ENCODE peak calls at places on chromosomes 3 and 15, in ten cellular contexts. One of them, this sample, is unnamed.

GRCh38 chr3:12705981-12706380 is 42.1 kb upstream of the RAF1 start:
- DNase-seq in left lung: no peak
- DNase-seq in activated T-helper 1 cell treated with anti-CD3 and anti-CD28 coated beads, Interleukin-12 subunit alpha, Interleukin-12 subunit beta, Interleukin-2, Interleukin-4 antibody, amounts not matched to agents 30 ng/mL and 10 ng/mL and 1 ng/mL, durations not matched to agents 14 hours and 24 hours and 36 hours: no peak
- DNase-seq in tibial nerve: no peak
- DNase-seq in HTR-8/SVneo: no peak
- DNase-seq in psoas muscle: no peak
- DNase-seq in KG1: no peak
- DNase-seq in NCI-H460: no peak
- DNase-seq in lower leg skin: no peak
- DNase-seq in pons: no peak
- DNase-seq in this sample: no peak

GRCh38 chr3:43706342-43706741 is 15.6 kb downstream of the ABHD5 start:
- DNase-seq in left lung: no peak
- DNase-seq in activated T-helper 1 cell treated with anti-CD3 and anti-CD28 coated beads, Interleukin-12 subunit alpha, Interleukin-12 subunit beta, Interleukin-2, Interleukin-4 antibody, amounts not matched to agents 30 ng/mL and 10 ng/mL and 1 ng/mL, durations not matched to agents 14 hours and 24 hours and 36 hours: no peak
- DNase-seq in tibial nerve: no peak
- DNase-seq in HTR-8/SVneo: no peak
- DNase-seq in psoas muscle: no peak
- DNase-seq in KG1: no peak
- DNase-seq in NCI-H460: no peak
- DNase-seq in lower leg skin: no peak
- DNase-seq in pons: no peak
- DNase-seq in this sample: no peak

GRCh38 chr3:61315874-61316273 is 64.6 kb upstream of the FHIT start:
- DNase-seq in left lung: no peak
- DNase-seq in activated T-helper 1 cell treated with anti-CD3 and anti-CD28 coated beads, Interleukin-12 subunit alpha, Interleukin-12 subunit beta, Interleukin-2, Interleukin-4 antibody, amounts not matched to agents 30 ng/mL and 10 ng/mL and 1 ng/mL, durations not matched to agents 14 hours and 24 hours and 36 hours: no peak
- DNase-seq in tibial nerve: no peak
- DNase-seq in HTR-8/SVneo: no peak
- DNase-seq in psoas muscle: no peak
- DNase-seq in KG1: no peak
- DNase-seq in NCI-H460: no peak
- DNase-seq in lower leg skin: no peak
- DNase-seq in pons: no peak
- DNase-seq in this sample: no peak

GRCh38 chr15:45023659-45024320 is 795 bp downstream of the SORD start:
- DNase-seq in left lung: no peak
- DNase-seq in activated T-helper 1 cell treated with anti-CD3 and anti-CD28 coated beads, Interleukin-12 subunit alpha, Interleukin-12 subunit beta, Interleukin-2, Interleukin-4 antibody, amounts not matched to agents 30 ng/mL and 10 ng/mL and 1 ng/mL, durations not matched to agents 14 hours and 24 hours and 36 hours: no peak
- DNase-seq in tibial nerve: no peak
- DNase-seq in HTR-8/SVneo: peak
- DNase-seq in psoas muscle: no peak
- DNase-seq in KG1: no peak
- DNase-seq in NCI-H460: peak
- DNase-seq in lower leg skin: no peak
- DNase-seq in pons: peak
- DNase-seq in this sample: no peak

GRCh38 chr15:67076147-67076843 is 10.9 kb downstream of the SMAD3 start:
- DNase-seq in left lung: no peak
- DNase-seq in activated T-helper 1 cell treated with anti-CD3 and anti-CD28 coated beads, Interleukin-12 subunit alpha, Interleukin-12 subunit beta, Interleukin-2, Interleukin-4 antibody, amounts not matched to agents 30 ng/mL and 10 ng/mL and 1 ng/mL, durations not matched to agents 14 hours and 24 hours and 36 hours: no peak
- DNase-seq in tibial nerve: no peak
- DNase-seq in HTR-8/SVneo: no peak
- DNase-seq in psoas muscle: peak
- DNase-seq in KG1: no peak
- DNase-seq in NCI-H460: peak
- DNase-seq in lower leg skin: no peak
- DNase-seq in pons: no peak
- DNase-seq in this sample: no peak

GRCh38 chr15:68204776-68205557 is at the start of gene CALML4:
- DNase-seq in left lung: peak
- DNase-seq in activated T-helper 1 cell treated with anti-CD3 and anti-CD28 coated beads, Interleukin-12 subunit alpha, Interleukin-12 subunit beta, Interleukin-2, Interleukin-4 antibody, amounts not matched to agents 30 ng/mL and 10 ng/mL and 1 ng/mL, durations not matched to agents 14 hours and 24 hours and 36 hours: no peak
- DNase-seq in tibial nerve: peak
- DNase-seq in HTR-8/SVneo: no peak
- DNase-seq in psoas muscle: peak
- DNase-seq in KG1: no peak
- DNase-seq in NCI-H460: no peak
- DNase-seq in lower leg skin: peak
- DNase-seq in pons: peak
- DNase-seq in this sample: no peak

GRCh38 chr3:16871915-16872842 is 12.6 kb upstream of the PLCL2 start:
- DNase-seq in left lung: no peak
- DNase-seq in activated T-helper 1 cell treated with anti-CD3 and anti-CD28 coated beads, Interleukin-12 subunit alpha, Interleukin-12 subunit beta, Interleukin-2, Interleukin-4 antibody, amounts not matched to agents 30 ng/mL and 10 ng/mL and 1 ng/mL, durations not matched to agents 14 hours and 24 hours and 36 hours: no peak
- DNase-seq in tibial nerve: no peak
- DNase-seq in HTR-8/SVneo: no peak
- DNase-seq in psoas muscle: no peak
- DNase-seq in KG1: no peak
- DNase-seq in NCI-H460: no peak
- DNase-seq in lower leg skin: no peak
- DNase-seq in pons: no peak
- DNase-seq in this sample: no peak

GRCh38 chr15:74958908-74959642 is 2.5 kb upstream of the RPP25 start:
- DNase-seq in left lung: no peak
- DNase-seq in activated T-helper 1 cell treated with anti-CD3 and anti-CD28 coated beads, Interleukin-12 subunit alpha, Interleukin-12 subunit beta, Interleukin-2, Interleukin-4 antibody, amounts not matched to agents 30 ng/mL and 10 ng/mL and 1 ng/mL, durations not matched to agents 14 hours and 24 hours and 36 hours: no peak
- DNase-seq in tibial nerve: no peak
- DNase-seq in HTR-8/SVneo: no peak
- DNase-seq in psoas muscle: no peak
- DNase-seq in KG1: no peak
- DNase-seq in NCI-H460: no peak
- DNase-seq in lower leg skin: no peak
- DNase-seq in pons: no peak
- DNase-seq in this sample: no peak

GRCh38 chr15:88375234-88375926 is 91.8 kb downstream of the MRPL46 start:
- DNase-seq in left lung: no peak
- DNase-seq in activated T-helper 1 cell treated with anti-CD3 and anti-CD28 coated beads, Interleukin-12 subunit alpha, Interleukin-12 subunit beta, Interleukin-2, Interleukin-4 antibody, amounts not matched to agents 30 ng/mL and 10 ng/mL and 1 ng/mL, durations not matched to agents 14 hours and 24 hours and 36 hours: no peak
- DNase-seq in tibial nerve: no peak
- DNase-seq in HTR-8/SVneo: peak
- DNase-seq in psoas muscle: no peak
- DNase-seq in KG1: no peak
- DNase-seq in NCI-H460: no peak
- DNase-seq in lower leg skin: no peak
- DNase-seq in pons: no peak
- DNase-seq in this sample: no peak

GRCh38 chr15:58934521-58934920 is 1.0 kb upstream of the SLTM start:
- DNase-seq in left lung: no peak
- DNase-seq in activated T-helper 1 cell treated with anti-CD3 and anti-CD28 coated beads, Interleukin-12 subunit alpha, Interleukin-12 subunit beta, Interleukin-2, Interleukin-4 antibody, amounts not matched to agents 30 ng/mL and 10 ng/mL and 1 ng/mL, durations not matched to agents 14 hours and 24 hours and 36 hours: no peak
- DNase-seq in tibial nerve: no peak
- DNase-seq in HTR-8/SVneo: no peak
- DNase-seq in psoas muscle: no peak
- DNase-seq in KG1: no peak
- DNase-seq in NCI-H460: no peak
- DNase-seq in lower leg skin: no peak
- DNase-seq in pons: peak
- DNase-seq in this sample: no peak

GRCh38 chr3:124115965-124116364 is 124.0 kb upstream of the ROPN1 start:
- DNase-seq in left lung: no peak
- DNase-seq in activated T-helper 1 cell treated with anti-CD3 and anti-CD28 coated beads, Interleukin-12 subunit alpha, Interleukin-12 subunit beta, Interleukin-2, Interleukin-4 antibody, amounts not matched to agents 30 ng/mL and 10 ng/mL and 1 ng/mL, durations not matched to agents 14 hours and 24 hours and 36 hours: no peak
- DNase-seq in tibial nerve: no peak
- DNase-seq in HTR-8/SVneo: no peak
- DNase-seq in psoas muscle: no peak
- DNase-seq in KG1: no peak
- DNase-seq in NCI-H460: no peak
- DNase-seq in lower leg skin: no peak
- DNase-seq in pons: no peak
- DNase-seq in this sample: no peak

GRCh38 chr3:76028816-76029215 is 243.5 kb upstream of the ZNF717 start:
- DNase-seq in left lung: no peak
- DNase-seq in activated T-helper 1 cell treated with anti-CD3 and anti-CD28 coated beads, Interleukin-12 subunit alpha, Interleukin-12 subunit beta, Interleukin-2, Interleukin-4 antibody, amounts not matched to agents 30 ng/mL and 10 ng/mL and 1 ng/mL, durations not matched to agents 14 hours and 24 hours and 36 hours: no peak
- DNase-seq in tibial nerve: no peak
- DNase-seq in HTR-8/SVneo: no peak
- DNase-seq in psoas muscle: no peak
- DNase-seq in KG1: no peak
- DNase-seq in NCI-H460: no peak
- DNase-seq in lower leg skin: no peak
- DNase-seq in pons: no peak
- DNase-seq in this sample: no peak

GRCh38 chr3:125357837-125358236 is 17.3 kb downstream of the ZNF148 start:
- DNase-seq in left lung: no peak
- DNase-seq in activated T-helper 1 cell treated with anti-CD3 and anti-CD28 coated beads, Interleukin-12 subunit alpha, Interleukin-12 subunit beta, Interleukin-2, Interleukin-4 antibody, amounts not matched to agents 30 ng/mL and 10 ng/mL and 1 ng/mL, durations not matched to agents 14 hours and 24 hours and 36 hours: no peak
- DNase-seq in tibial nerve: no peak
- DNase-seq in HTR-8/SVneo: no peak
- DNase-seq in psoas muscle: no peak
- DNase-seq in KG1: no peak
- DNase-seq in NCI-H460: no peak
- DNase-seq in lower leg skin: no peak
- DNase-seq in pons: no peak
- DNase-seq in this sample: no peak

GRCh38 chr3:138323971-138324370 is 5.7 kb downstream of the NME9 start:
- DNase-seq in left lung: no peak
- DNase-seq in activated T-helper 1 cell treated with anti-CD3 and anti-CD28 coated beads, Interleukin-12 subunit alpha, Interleukin-12 subunit beta, Interleukin-2, Interleukin-4 antibody, amounts not matched to agents 30 ng/mL and 10 ng/mL and 1 ng/mL, durations not matched to agents 14 hours and 24 hours and 36 hours: no peak
- DNase-seq in tibial nerve: no peak
- DNase-seq in HTR-8/SVneo: no peak
- DNase-seq in psoas muscle: no peak
- DNase-seq in KG1: no peak
- DNase-seq in NCI-H460: no peak
- DNase-seq in lower leg skin: no peak
- DNase-seq in pons: no peak
- DNase-seq in this sample: no peak

GRCh38 chr3:116000315-116000714 is 377.0 kb downstream of the GAP43 start:
- DNase-seq in left lung: no peak
- DNase-seq in activated T-helper 1 cell treated with anti-CD3 and anti-CD28 coated beads, Interleukin-12 subunit alpha, Interleukin-12 subunit beta, Interleukin-2, Interleukin-4 antibody, amounts not matched to agents 30 ng/mL and 10 ng/mL and 1 ng/mL, durations not matched to agents 14 hours and 24 hours and 36 hours: no peak
- DNase-seq in tibial nerve: no peak
- DNase-seq in HTR-8/SVneo: no peak
- DNase-seq in psoas muscle: no peak
- DNase-seq in KG1: no peak
- DNase-seq in NCI-H460: peak
- DNase-seq in lower leg skin: no peak
- DNase-seq in pons: no peak
- DNase-seq in this sample: no peak

GRCh38 chr3:61986473-61986872 is 386.9 kb downstream of the FEZF2 start:
- DNase-seq in left lung: no peak
- DNase-seq in activated T-helper 1 cell treated with anti-CD3 and anti-CD28 coated beads, Interleukin-12 subunit alpha, Interleukin-12 subunit beta, Interleukin-2, Interleukin-4 antibody, amounts not matched to agents 30 ng/mL and 10 ng/mL and 1 ng/mL, durations not matched to agents 14 hours and 24 hours and 36 hours: no peak
- DNase-seq in tibial nerve: no peak
- DNase-seq in HTR-8/SVneo: no peak
- DNase-seq in psoas muscle: no peak
- DNase-seq in KG1: no peak
- DNase-seq in NCI-H460: no peak
- DNase-seq in lower leg skin: no peak
- DNase-seq in pons: no peak
- DNase-seq in this sample: no peak

GRCh38 chr3:52270252-52270754 is 8.1 kb downstream of the WDR82 start:
- DNase-seq in left lung: no peak
- DNase-seq in activated T-helper 1 cell treated with anti-CD3 and anti-CD28 coated beads, Interleukin-12 subunit alpha, Interleukin-12 subunit beta, Interleukin-2, Interleukin-4 antibody, amounts not matched to agents 30 ng/mL and 10 ng/mL and 1 ng/mL, durations not matched to agents 14 hours and 24 hours and 36 hours: no peak
- DNase-seq in tibial nerve: no peak
- DNase-seq in HTR-8/SVneo: no peak
- DNase-seq in psoas muscle: no peak
- DNase-seq in KG1: no peak
- DNase-seq in NCI-H460: no peak
- DNase-seq in lower leg skin: peak
- DNase-seq in pons: peak
- DNase-seq in this sample: no peak